ENCODE peak calls at places on chromosomes 6 and 20, in four cellular contexts. X is cardiac muscle cell, A is stomach, N is ascending aorta. J is an unnamed sample.

GRCh38 chr6:121573466-121573865 is 138.0 kb downstream of the GJA1 start:
- DNase-seq in X (no peak), N (no peak), A (no peak), J (no peak)

GRCh38 chr6:36327226-36328009 is 9.3 kb downstream of the BNIP5 start:
- DNase-seq in A (no peak), N (no peak), X (no peak), J (no peak)

GRCh38 chr6:43489277-43490072 is 12.1 kb downstream of the TJAP1 start:
- DNase-seq in N (no peak), X (no peak), A (no peak), J (no peak)

GRCh38 chr20:24144371-24144770 is 155.8 kb upstream of the GGTLC1 start:
- DNase-seq in X (no peak), N (no peak), A (no peak), J (no peak)

GRCh38 chr6:98156580-98156979 is 677.8 kb upstream of the POU3F2 start:
- DNase-seq in N (no peak), A (no peak), X (no peak), J (no peak)

GRCh38 chr20:17520583-17520982 is 10.6 kb downstream of the BFSP1 start:
- DNase-seq in N (no peak), X (no peak), A (no peak), J (no peak)

GRCh38 chr6:134739299-134740090 is 210.4 kb downstream of the ALDH8A1 start:
- DNase-seq in A (no peak), X (no peak), N (no peak), J (no peak)

GRCh38 chr6:131920656-131921055 is 30.5 kb downstream of the CCN2 start:
- DNase-seq in X (no peak), A (no peak), N (no peak), J (no peak)

GRCh38 chr6:160227769-160228161 is 30.9 kb downstream of the SLC22A2 start:
- DNase-seq in N (no peak), A (no peak), X (no peak), J (no peak)

GRCh38 chr6:19892250-19892649 is 55.1 kb downstream of the ID4 start:
- DNase-seq in X (no peak), A (peak; percentile 41), N (no peak), J (peak; percentile 89)

GRCh38 chr6:136920858-136921520 is 1.1 kb upstream of the SLC35D3 start:
- DNase-seq in N (no peak), X (peak; percentile 10), A (no peak), J (no peak)

GRCh38 chr6:168118935-168119334 is 39.9 kb upstream of the FRMD1 start:
- DNase-seq in X (no peak), A (no peak), N (no peak), J (no peak)

GRCh38 chr6:166006593-166007301 is 160.9 kb downstream of the TBXT start:
- DNase-seq in A (no peak), N (no peak), X (peak; percentile 31), J (no peak)

GRCh38 chr6:30960907-30961673 is 20.3 kb downstream of the MUCL3 start:
- DNase-seq in N (no peak), A (no peak), X (no peak), J (no peak)

GRCh38 chr20:45036044-45036755 is 64.7 kb downstream of the KCNS1 start:
- DNase-seq in A (no peak), X (no peak), N (no peak), J (no peak)

GRCh38 chr20:46056970-46057855 is 28.2 kb downstream of the SLC12A5 start:
- DNase-seq in X (peak; percentile 86), A (no peak), N (no peak), J (peak; percentile 81)

GRCh38 chr6:132598473-132598872 is 8.9 kb upstream of the TAAR5 start:
- DNase-seq in A (no peak), N (no peak), X (peak; percentile 34), J (no peak)

GRCh38 chr6:91082311-91082803 is 495.5 kb upstream of the MAP3K7 start:
- DNase-seq in X (no peak), N (no peak), A (no peak), J (no peak)

GRCh38 chr6:14703586-14703985 is 542.3 kb upstream of the JARID2 start:
- DNase-seq in N (no peak), A (no peak), X (no peak), J (no peak)

GRCh38 chr6:20572940-20573339 is 38.7 kb downstream of the CDKAL1 start:
- DNase-seq in N (no peak), A (no peak), X (no peak), J (no peak)

GRCh38 chr6:159969921-159970320 is 1.0 kb downstream of the IGF2R start:
- DNase-seq in N (no peak), A (peak; percentile 46), X (peak; percentile 60), J (no peak)

GRCh38 chr6:69974193-69974592 is 107.8 kb downstream of the COL19A1 start:
- DNase-seq in A (no peak), X (peak; percentile 76), N (no peak), J (no peak)

GRCh38 chr20:40678286-40678835 is 10.7 kb downstream of the MAFB start:
- DNase-seq in N (no peak), X (no peak), A (no peak), J (no peak)

GRCh38 chr6:50720623-50721022 is 7.3 kb downstream of the TFAP2D start:
- DNase-seq in N (no peak), A (no peak), X (peak; percentile 77), J (no peak)

GRCh38 chr6:11685411-11686093 is 93.1 kb downstream of the ADTRP start:
- DNase-seq in N (no peak), X (no peak), A (no peak), J (no peak)

GRCh38 chr6:50285735-50286134 is 236.0 kb upstream of the DEFB112 start:
- DNase-seq in X (no peak), A (no peak), N (no peak), J (no peak)

GRCh38 chr20:45833030-45833882 is at the start of gene SNX21:
- DNase-seq in X (peak; percentile 91), A (peak; percentile 77), N (peak; percentile 56), J (peak; percentile 97)

GRCh38 chr20:43541214-43541613 is 17.6 kb upstream of the SGK2 start:
- DNase-seq in N (no peak), X (no peak), A (no peak), J (no peak)

GRCh38 chr20:46164166-46164565 is 46.1 kb downstream of the CD40 start:
- DNase-seq in X (no peak), A (no peak), N (no peak), J (no peak)

GRCh38 chr6:7841781-7842468 is 68.7 kb downstream of the TXNDC5 start:
- DNase-seq in N (no peak), X (no peak), A (no peak), J (no peak)

GRCh38 chr6:98041921-98042320 is 758.9 kb upstream of the MMS22L start:
- DNase-seq in A (no peak), X (no peak), N (no peak), J (no peak)

GRCh38 chr20:868279-868678 is 34.8 kb downstream of the FAM110A start:
- DNase-seq in A (no peak), X (no peak), N (no peak), J (no peak)

GRCh38 chr6:160764847-160765246 is 62.8 kb downstream of the PLG start:
- DNase-seq in A (no peak), N (no peak), X (no peak), J (no peak)

GRCh38 chr20:58702859-58703648 is 10.5 kb downstream of the NPEPL1 start:
- DNase-seq in X (no peak), N (no peak), A (no peak), J (no peak)

GRCh38 chr20:53959849-53960585 is 110.4 kb downstream of the BCAS1 start:
- DNase-seq in N (no peak), A (no peak), X (no peak), J (no peak)

DNA sequence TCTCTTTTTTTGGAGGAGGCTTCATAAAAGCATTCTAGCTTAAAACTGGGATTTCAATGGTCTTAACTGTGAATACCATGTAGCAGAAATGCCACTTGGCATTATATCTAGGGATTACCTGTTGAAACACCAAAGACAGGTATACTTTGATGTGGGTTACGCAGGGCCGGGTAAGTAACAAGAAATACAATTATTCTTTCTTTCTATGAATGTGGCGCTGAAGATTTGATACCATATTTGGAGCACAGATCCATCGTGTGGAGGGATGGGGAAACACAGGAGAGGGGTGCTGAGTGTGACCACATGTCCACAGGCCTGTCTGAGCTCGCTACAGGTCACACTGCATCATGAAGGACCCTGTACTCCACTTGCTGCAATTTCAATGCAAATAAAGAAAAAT is 257.8 kb downstream of the GMPR start:
- DNase-seq in X (no peak), N (no peak), A (no peak), J (no peak)
- H3K27ac ChIP-seq in X (no peak overlapping the region), N (no peak overlapping the region), A (no peak overlapping the region), J (no peak overlapping the region)

DNA sequence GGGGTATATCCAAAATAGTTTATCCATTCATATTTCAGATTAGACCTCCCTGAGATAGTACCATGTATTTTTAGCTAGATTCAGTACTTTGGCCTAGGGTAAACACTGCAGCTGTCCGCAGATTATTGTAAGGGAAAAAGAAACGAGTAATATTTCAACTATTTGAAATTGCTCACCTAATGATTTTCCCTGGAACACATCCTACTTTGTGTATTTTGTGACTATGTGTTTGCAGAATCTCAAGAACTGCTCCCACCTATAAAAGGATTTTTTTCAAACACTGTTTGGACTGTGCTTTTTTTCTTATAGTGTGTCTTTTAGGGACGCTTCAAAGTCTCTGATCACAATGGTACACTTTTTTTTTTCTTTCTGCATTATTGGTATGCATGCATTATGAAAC is 42.3 kb downstream of the RGS17 start:
- DNase-seq in A (no peak), X (no peak), N (no peak), J (no peak)
- TF ChIP-seq CTCF in A (no peak), X (no peak), N (no peak), J (no peak)

GRCh38 chr6:99613398-99613704 is 6.7 kb downstream of the PRDM13 start:
- DNase-seq in X (peak; percentile 69), A (no peak), N (no peak), J (no peak)
- H3K4me3 ChIP-seq in X (peak overlapping the region; percentile 36), A (peak overlapping the region; percentile 45), N (peak overlapping the region; percentile 55), J (peak overlapping the region; percentile 49)

GRCh38 chr6:127589135-127589534 is 12.2 kb downstream of the C6orf58 start:
- DNase-seq in A (no peak), X (no peak), N (no peak), J (no peak)

GRCh38 chr6:127587875-127588274 is 10.9 kb downstream of the C6orf58 start:
- DNase-seq in A (no peak), N (no peak), X (no peak), J (no peak)

GRCh38 chr6:127590344-127590743 is 13.4 kb downstream of the C6orf58 start:
- DNase-seq in A (no peak), X (no peak), N (no peak), J (no peak)

DNA sequence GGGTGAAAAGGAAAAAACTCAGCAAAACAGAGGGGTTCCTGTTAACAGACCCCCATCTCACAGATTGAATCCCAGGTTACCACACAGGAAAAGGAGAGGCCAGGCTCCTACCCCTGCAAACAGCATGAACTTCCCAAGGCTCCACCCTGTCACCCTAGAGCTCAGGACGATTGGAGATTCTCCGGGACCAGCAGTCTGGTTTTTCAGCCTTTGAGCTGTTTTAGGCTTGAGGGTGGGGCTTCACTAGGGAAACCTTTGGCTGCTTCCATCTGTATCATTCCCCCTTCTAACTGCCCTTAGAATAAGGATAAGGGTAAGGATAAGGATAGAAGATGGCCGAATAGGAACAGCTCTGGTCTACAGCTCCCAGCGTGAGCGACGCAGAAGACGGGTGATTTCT is 16.0 kb downstream of the C6orf58 start:
- DNase-seq in X (no peak), A (no peak), N (no peak), J (no peak)
- H3K27ac ChIP-seq in X (no peak overlapping the region), A (no peak overlapping the region), N (no peak overlapping the region), J (no peak overlapping the region)